ENCODE peak calls at places on chromosomes 6 and 20, in six cellular contexts. R is psoas muscle; X is neural progenitor cell; P is K562; L is neuronal stem cell; C is CD8-positive, alpha-beta T cell. M is an unnamed sample.

GRCh38 chr20:21918398-21918797 is 212.9 kb downstream of the PAX1 start:
- DNase-seq in L (no peak), R (no peak), C (no peak), P (no peak), X (no peak), M (no peak)

GRCh38 chr6:150413198-150413597 is 44.4 kb downstream of the IYD start:
- DNase-seq in X (no peak), L (no peak), P (no peak), C (no peak), R (no peak), M (no peak)

GRCh38 chr6:115914098-115914497 is 146.6 kb downstream of the FRK start:
- DNase-seq in R (no peak), P (no peak), C (no peak), X (no peak), L (no peak), M (no peak)

GRCh38 chr6:138103876-138104275 is 3.3 kb downstream of the PERP start:
- DNase-seq in C (no peak), R (no peak), P (no peak), L (no peak), X (no peak), M (no peak)

GRCh38 chr6:92231220-92231701 is 1188.1 kb downstream of the EPHA7 start:
- DNase-seq in X (peak; percentile 36), L (no peak), C (no peak), P (no peak), R (no peak), M (no peak)

GRCh38 chr6:11198663-11199603 is 33.5 kb downstream of the NEDD9 start:
- DNase-seq in R (no peak), L (no peak), X (no peak), C (no peak), P (no peak), M (no peak)

GRCh38 chr20:298755-299391 is 1.5 kb downstream of the ZCCHC3 start:
- DNase-seq in C (no peak), R (no peak), X (no peak), P (no peak), L (no peak), M (no peak)

GRCh38 chr6:148440877-148441453 is 98.3 kb downstream of the SASH1 start:
- DNase-seq in C (no peak), R (peak; percentile 76), L (no peak), X (peak; percentile 60), P (no peak), M (no peak)

GRCh38 chr6:113591896-113592827 is 265.0 kb upstream of the MARCKS start:
- DNase-seq in P (no peak), R (no peak), L (no peak), C (no peak), X (peak; percentile 60), M (peak; percentile 9)

GRCh38 chr20:6612615-6612917 is 154.9 kb upstream of the BMP2 start:
- DNase-seq in C (no peak), R (no peak), P (no peak), X (no peak), L (no peak), M (no peak)

GRCh38 chr6:29142349-29142748 is 28.4 kb upstream of the OR2J2 start:
- DNase-seq in P (no peak), L (no peak), X (no peak), R (no peak), C (no peak), M (no peak)

GRCh38 chr6:76518443-76518842 is 446.0 kb upstream of the IMPG1 start:
- DNase-seq in C (no peak), L (no peak), R (no peak), X (no peak), P (no peak), M (no peak)

DNA sequence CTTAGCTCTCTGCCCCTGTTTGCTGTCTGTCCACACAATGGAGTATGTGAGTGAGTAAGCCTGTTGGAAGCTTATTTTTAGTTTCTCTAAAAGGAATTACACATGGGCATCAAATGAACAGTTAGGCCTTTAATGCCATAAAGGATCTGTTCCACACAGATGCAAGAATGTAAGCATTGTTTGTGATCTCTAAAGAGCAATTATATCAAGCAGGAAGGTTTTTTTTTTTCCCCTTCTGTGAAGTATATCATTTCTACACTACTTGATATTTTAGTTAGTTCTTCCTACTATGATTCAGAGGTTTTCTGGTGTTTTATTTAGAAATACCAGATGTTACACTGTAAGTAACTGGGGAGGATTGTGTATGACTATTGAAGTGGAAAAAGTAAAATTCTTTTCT is 627.5 kb downstream of the COL12A1 start:
- DNase-seq in C (no peak), L (no peak), X (no peak), P (no peak), R (no peak), M (no peak)
- H3K27ac ChIP-seq in C (no peak overlapping the region), L (no peak overlapping the region), X (no peak overlapping the region), P (no peak overlapping the region), R (no peak overlapping the region), M (no peak overlapping the region)

GRCh38 chr6:31403283-31403989 is at the start of gene MICA:
- DNase-seq in L (peak; percentile 90), X (peak; percentile 97), P (peak; percentile 99), R (peak; percentile 90), C (peak; percentile 46), M (no peak)
- H3K27ac ChIP-seq in L (peak within 1 kb of the TSS; percentile 78), X (no peak within 1 kb of the TSS), P (peak within 1 kb of the TSS; percentile 24), R (peak within 1 kb of the TSS; percentile 85), C (peak within 1 kb of the TSS; percentile 18), M (no peak within 1 kb of the TSS)

GRCh38 chr6:132494954-132495353 is 18.0 kb downstream of the STX7 start:
- DNase-seq in L (no peak), X (no peak), C (no peak), P (no peak), R (no peak), M (no peak)
- H3K27ac ChIP-seq in L (no peak overlapping the region), X (no peak overlapping the region), C (no peak overlapping the region), P (no peak overlapping the region), R (no peak overlapping the region), M (no peak overlapping the region)

DNA sequence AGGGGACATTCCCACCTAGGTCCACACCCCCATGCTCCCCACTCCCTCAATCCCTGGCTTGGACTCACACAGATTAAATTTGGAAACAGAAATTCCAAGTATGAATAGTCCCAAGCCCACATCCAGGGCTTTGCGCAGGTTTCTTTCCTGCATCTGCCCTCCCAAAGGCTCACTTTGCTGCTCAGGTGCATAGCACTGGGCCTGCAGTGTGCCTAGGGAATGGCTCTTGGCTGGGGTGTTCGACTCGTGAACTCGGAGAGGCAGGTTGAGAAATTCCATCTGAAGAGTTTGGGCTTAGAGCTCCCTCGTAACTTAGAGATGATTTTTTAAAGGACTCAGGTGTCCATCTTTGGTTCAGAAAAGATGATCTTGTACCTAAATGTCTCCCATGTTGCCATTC is 14.8 kb upstream of the SF3B5 start:
- DNase-seq in L (no peak), P (no peak), R (no peak), C (no peak), X (no peak), M (no peak)
- H3K27ac ChIP-seq in L (no peak overlapping the region), P (no peak overlapping the region), R (no peak overlapping the region), C (no peak overlapping the region), X (no peak overlapping the region), M (no peak overlapping the region)

DNA sequence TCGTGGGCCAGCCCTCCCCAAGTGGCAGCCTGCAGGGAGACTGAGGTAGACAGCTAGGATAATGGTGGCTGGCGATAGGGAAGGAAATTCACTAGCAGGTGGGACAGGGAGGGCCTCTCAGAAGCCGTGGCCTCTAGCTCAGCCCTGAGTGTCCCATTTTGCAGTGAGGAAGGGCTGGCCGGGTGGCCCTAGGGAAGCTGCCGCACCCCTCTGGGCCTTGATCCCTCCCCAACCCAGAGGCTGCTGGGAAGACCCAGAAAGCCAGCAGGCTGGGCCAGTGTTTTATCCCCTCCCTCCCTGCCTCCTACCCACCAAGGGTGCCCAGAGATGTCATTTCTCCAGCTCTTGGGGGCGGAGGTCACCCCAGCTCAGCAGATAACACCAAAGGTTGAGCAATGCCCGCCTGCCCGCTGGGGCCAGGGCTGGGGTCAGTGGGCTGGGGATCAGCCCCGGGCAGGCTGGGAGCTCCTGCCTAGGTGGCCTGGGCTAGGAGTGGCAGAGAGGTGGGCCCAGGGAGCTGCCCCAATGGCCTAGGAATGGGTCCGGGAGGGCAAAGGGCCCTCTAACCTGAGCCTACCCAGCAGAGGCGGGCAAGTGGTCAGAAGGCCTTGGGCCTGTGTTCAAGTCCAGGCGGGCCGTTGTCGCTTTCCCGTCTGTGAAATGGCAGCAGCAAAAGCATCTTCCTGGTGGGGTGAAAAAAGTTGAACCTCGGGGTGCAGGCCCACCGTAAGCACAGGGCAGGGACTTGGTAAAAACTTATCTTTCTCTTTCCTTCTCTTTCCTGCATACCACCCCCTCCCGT is 1.6 kb upstream of the CEBPB start:
- DNase-seq in R (peak; percentile 35), C (no peak), P (no peak), X (no peak), L (no peak), M (no peak)
- H3K27ac ChIP-seq in R (peak overlapping the region; percentile 97), C (no peak overlapping the region), P (no peak overlapping the region), X (no peak overlapping the region), L (no peak overlapping the region), M (no peak overlapping the region)

DNA sequence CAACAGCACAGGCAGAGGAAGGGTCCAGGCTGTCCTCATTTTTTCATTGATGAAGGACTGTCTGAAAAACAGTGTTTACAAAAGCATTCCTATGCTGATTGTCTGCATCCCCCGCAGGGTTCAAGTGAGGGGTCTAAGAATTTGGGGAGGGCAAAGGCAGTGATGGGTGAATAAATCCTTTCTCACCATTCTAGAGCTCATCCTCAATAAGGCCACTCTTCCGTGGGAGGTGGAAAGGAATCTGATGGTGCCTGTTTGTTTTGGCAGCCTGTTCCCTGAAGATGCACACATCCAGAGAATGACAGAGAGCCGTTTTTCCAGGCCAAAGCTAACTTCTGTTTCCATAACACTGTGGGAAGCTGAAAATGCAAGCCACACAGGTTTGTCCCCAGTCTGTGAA is 164.5 kb downstream of the MOXD1 start:
- DNase-seq in L (peak; percentile 24), X (peak; percentile 69), C (no peak), P (no peak), R (no peak), M (no peak)
- H3K27ac ChIP-seq in L (no peak overlapping the region), X (no peak overlapping the region), C (no peak overlapping the region), P (no peak overlapping the region), R (no peak overlapping the region), M (no peak overlapping the region)

GRCh38 chr20:62067547-62068260 is 2.0 kb upstream of the TAF4 start:
- DNase-seq in R (no peak), L (no peak), C (no peak), X (no peak), P (no peak), M (no peak)

GRCh38 chr20:62065669-62066338 is at the start of gene TAF4:
- DNase-seq in R (peak; percentile 82), L (peak; percentile 76), C (peak; percentile 81), X (peak; percentile 95), P (peak; percentile 99), M (no peak)

GRCh38 chr20:62066339-62066982 is 780 bp upstream of the TAF4 start:
- DNase-seq in L (peak; percentile 71), P (peak; percentile 70), X (peak; percentile 88), C (peak; percentile 24), R (peak; percentile 43), M (peak; percentile 47)

GRCh38 chr20:62064788-62065668 is 653 bp downstream of the TAF4 start:
- DNase-seq in P (peak; percentile 41), X (peak; percentile 64), C (no peak), R (no peak), L (no peak), M (peak; percentile 45)

GRCh38 chr20:62066983-62067433 is 1.3 kb upstream of the TAF4 start:
- DNase-seq in R (no peak), X (peak; percentile 57), L (no peak), P (peak; percentile 57), C (peak; percentile 14), M (peak; percentile 48)
- H3K27ac ChIP-seq in R (peak overlapping the region; percentile 85), X (no peak overlapping the region), L (peak overlapping the region; percentile 89), P (peak overlapping the region; percentile 79), C (peak overlapping the region; percentile 74), M (peak overlapping the region; percentile 75)